ENCODE peak calls at places on chromosome 1, in six cellular contexts. W is H1, F is H9, H is IMR-90, Z is neuronal stem cell, J is trophoblast cell. C is an unnamed sample. For H3K27me3, the result is how much of the 10 kb centered on the place peaks cover.

GRCh38 chr1:247576514-247576913 is 11.6 kb upstream of the OR2G2 start:
- DNase-seq in W (no peak), F (no peak), H (no peak), Z (no peak), J (peak), C (peak)

GRCh38 chr1:55887103-55887712 is 672.0 kb upstream of the USP24 start:
- DNase-seq in W (no peak), F (no peak), H (no peak), Z (no peak), J (no peak), C (peak)

GRCh38 chr1:210117198-210117597 is 115.4 kb upstream of the SERTAD4 start:
- DNase-seq in W (no peak), F (no peak), H (no peak), Z (no peak), J (no peak), C (no peak)

GRCh38 chr1:167121375-167122120 is 27.7 kb downstream of the STYXL2 start:
- DNase-seq in W (peak), F (peak), H (no peak), Z (no peak), J (peak), C (peak)

GRCh38 chr1:95086949-95087533 is 14.3 kb upstream of the ALG14 start:
- DNase-seq in W (no peak), F (peak), H (peak), Z (no peak), J (peak), C (peak)

GRCh38 chr1:90339822-90340221 is 344.9 kb downstream of the ZNF326 start:
- DNase-seq in W (no peak), F (no peak), H (no peak), Z (no peak), J (no peak), C (no peak)

GRCh38 chr1:48530727-48531351 is 58.8 kb upstream of the SPATA6 start:
- DNase-seq in W (peak), F (peak), H (peak), Z (peak), J (peak), C (peak)

GRCh38 chr1:112298558-112298957 is 97.5 kb upstream of the CTTNBP2NL start:
- DNase-seq in W (peak), F (peak), H (peak), Z (peak), J (peak), C (peak)

GRCh38 chr1:211828584-211829342 is 1.8 kb downstream of the LPGAT1 start:
- DNase-seq in W (peak), F (no peak), H (peak), Z (no peak), J (no peak), C (no peak)

DNA sequence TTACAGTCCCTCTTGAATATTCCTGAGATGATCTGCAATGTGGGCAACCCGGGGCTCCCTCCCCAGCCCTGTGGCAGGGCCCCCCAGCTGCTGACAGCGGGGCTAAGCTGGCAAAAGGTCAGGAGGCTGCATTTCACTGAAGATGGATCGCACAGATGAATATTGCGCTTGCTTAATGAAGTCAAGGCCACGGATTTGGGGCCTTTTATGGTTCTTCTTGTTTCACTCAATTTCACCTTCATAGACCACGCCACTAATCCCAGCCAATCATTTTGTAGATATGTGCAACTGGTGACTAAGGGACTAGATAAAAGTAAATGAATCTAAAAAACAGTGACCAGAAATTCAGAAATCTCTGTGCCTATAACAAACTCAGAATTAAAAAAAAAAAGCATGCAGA is 50.8 kb upstream of the SLC22A15 start:
- DNase-seq in W (no peak), F (no peak), H (no peak), Z (no peak), J (no peak), C (no peak)
- H3K18ac ChIP-seq in W (no peak), F (no peak), H (no peak), Z (no peak), J (no peak), C (no peak)

GRCh38 chr1:27949027-27949426 is 10.7 kb upstream of the XKR8 start:
- DNase-seq in W (no peak), F (no peak), H (no peak), Z (no peak), J (no peak), C (no peak)
- H3K27me3 ChIP-seq in W (under half), F (under half), H (under half), Z (under half), J (under half), C (under half)

GRCh38 chr1:205554016-205554811 is 49.7 kb downstream of the CDK18 start:
- DNase-seq in W (peak), F (no peak), H (no peak), Z (no peak), J (no peak), C (no peak)
- H3K14ac ChIP-seq in W (no peak), F (no peak), H (no peak), Z (no peak), J (no peak), C (no peak)

GRCh38 chr1:221606216-221606615 is 135.7 kb downstream of the DUSP10 start:
- DNase-seq in W (no peak), F (no peak), H (no peak), Z (no peak), J (no peak), C (no peak)
- H3K18ac ChIP-seq in W (no peak), F (no peak), H (no peak), Z (no peak), J (no peak), C (no peak)

GRCh38 chr1:156693858-156694562 is 11.4 kb downstream of the CRABP2 start:
- DNase-seq in W (peak), F (peak), H (no peak), Z (no peak), J (no peak), C (no peak)
- H3K27me3 ChIP-seq in W (under half), F (under half), H (under half), Z (under half), J (under half), C (under half)

DNA sequence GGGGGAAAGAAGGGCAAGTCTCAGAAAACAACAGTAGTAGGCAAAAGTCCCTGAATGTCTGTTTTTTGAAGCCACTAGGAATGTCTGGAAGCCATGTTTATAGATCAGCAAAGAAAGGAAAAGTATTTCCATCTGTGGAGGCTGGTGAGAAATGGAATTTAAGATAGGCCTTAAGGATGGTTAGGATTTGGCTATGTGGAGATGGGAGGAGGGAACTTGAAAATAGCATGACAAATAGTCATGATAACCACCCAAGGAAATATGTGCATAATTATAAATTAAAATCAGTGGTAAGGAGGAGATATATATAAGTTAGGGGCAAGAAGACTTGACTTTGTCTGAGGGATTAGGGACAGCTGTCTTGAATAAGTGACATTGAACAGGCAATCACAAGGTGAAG is 33.8 kb upstream of the FGGY start:
- DNase-seq in W (no peak), F (no peak), H (no peak), Z (no peak), J (no peak), C (no peak)
- H3K14ac ChIP-seq in W (no peak), F (no peak), H (no peak), Z (no peak), J (no peak), C (no peak)